ENCODE peak calls at places on chromosomes 13 and 19, in seven cellular contexts. One of them, this sample, is unnamed.

GRCh38 chr13:97030705-97031452 is 36.6 kb upstream of the OXGR1 start:
- DNase-seq in activated CD4-positive, alpha-beta T cell treated with anti-CD3 and anti-CD28 coated beads, Interleukin-2, amount 50 U/mL, for 1 hour: no peak
- DNase-seq in H7: peak
- DNase-seq in stimulated activated CD4-positive, alpha-beta T cell treated with anti-CD3 and anti-CD28 coated beads, Interleukin-12 subunit alpha, Interleukin-12 subunit beta, amount 100 ng/mL, for 48 hours: no peak
- DNase-seq in WTC11: no peak
- DNase-seq in dorsolateral prefrontal cortex: no peak
- DNase-seq in mesenchymal stem cell: peak
- DNase-seq in this sample: no peak

GRCh38 chr13:66414196-66414800 is 815.8 kb downstream of the PCDH9 start:
- DNase-seq in mesenchymal stem cell: peak
- DNase-seq in H7: no peak
- DNase-seq in activated CD4-positive, alpha-beta T cell treated with anti-CD3 and anti-CD28 coated beads, Interleukin-2, amount 50 U/mL, for 1 hour: no peak
- DNase-seq in WTC11: no peak
- DNase-seq in stimulated activated CD4-positive, alpha-beta T cell treated with anti-CD3 and anti-CD28 coated beads, Interleukin-12 subunit alpha, Interleukin-12 subunit beta, amount 100 ng/mL, for 48 hours: no peak
- DNase-seq in dorsolateral prefrontal cortex: no peak
- DNase-seq in this sample: no peak

GRCh38 chr13:20165417-20166257 is 4.8 kb upstream of the GJA3 start:
- DNase-seq in mesenchymal stem cell: no peak
- DNase-seq in activated CD4-positive, alpha-beta T cell treated with anti-CD3 and anti-CD28 coated beads, Interleukin-2, amount 50 U/mL, for 1 hour: no peak
- DNase-seq in WTC11: no peak
- DNase-seq in stimulated activated CD4-positive, alpha-beta T cell treated with anti-CD3 and anti-CD28 coated beads, Interleukin-12 subunit alpha, Interleukin-12 subunit beta, amount 100 ng/mL, for 48 hours: no peak
- DNase-seq in dorsolateral prefrontal cortex: no peak
- DNase-seq in H7: no peak
- DNase-seq in this sample: no peak

GRCh38 chr19:16645140-16645539 is 14.8 kb downstream of the SMIM7 start:
- DNase-seq in dorsolateral prefrontal cortex: peak
- DNase-seq in activated CD4-positive, alpha-beta T cell treated with anti-CD3 and anti-CD28 coated beads, Interleukin-2, amount 50 U/mL, for 1 hour: no peak
- DNase-seq in H7: no peak
- DNase-seq in mesenchymal stem cell: no peak
- DNase-seq in WTC11: no peak
- DNase-seq in stimulated activated CD4-positive, alpha-beta T cell treated with anti-CD3 and anti-CD28 coated beads, Interleukin-12 subunit alpha, Interleukin-12 subunit beta, amount 100 ng/mL, for 48 hours: no peak
- DNase-seq in this sample: peak

GRCh38 chr13:24215732-24216131 is 55.2 kb downstream of the SPATA13 start:
- DNase-seq in stimulated activated CD4-positive, alpha-beta T cell treated with anti-CD3 and anti-CD28 coated beads, Interleukin-12 subunit alpha, Interleukin-12 subunit beta, amount 100 ng/mL, for 48 hours: no peak
- DNase-seq in mesenchymal stem cell: peak
- DNase-seq in H7: no peak
- DNase-seq in activated CD4-positive, alpha-beta T cell treated with anti-CD3 and anti-CD28 coated beads, Interleukin-2, amount 50 U/mL, for 1 hour: no peak
- DNase-seq in WTC11: no peak
- DNase-seq in dorsolateral prefrontal cortex: no peak
- DNase-seq in this sample: no peak

GRCh38 chr13:100436099-100436498 is 152.5 kb downstream of the GGACT start:
- DNase-seq in mesenchymal stem cell: no peak
- DNase-seq in stimulated activated CD4-positive, alpha-beta T cell treated with anti-CD3 and anti-CD28 coated beads, Interleukin-12 subunit alpha, Interleukin-12 subunit beta, amount 100 ng/mL, for 48 hours: no peak
- DNase-seq in H7: no peak
- DNase-seq in dorsolateral prefrontal cortex: no peak
- DNase-seq in activated CD4-positive, alpha-beta T cell treated with anti-CD3 and anti-CD28 coated beads, Interleukin-2, amount 50 U/mL, for 1 hour: no peak
- DNase-seq in WTC11: no peak
- DNase-seq in this sample: no peak

GRCh38 chr19:34962281-34962944 is 1.6 kb downstream of the ZNF792 start:
- DNase-seq in H7: no peak
- DNase-seq in dorsolateral prefrontal cortex: no peak
- DNase-seq in activated CD4-positive, alpha-beta T cell treated with anti-CD3 and anti-CD28 coated beads, Interleukin-2, amount 50 U/mL, for 1 hour: no peak
- DNase-seq in mesenchymal stem cell: peak
- DNase-seq in stimulated activated CD4-positive, alpha-beta T cell treated with anti-CD3 and anti-CD28 coated beads, Interleukin-12 subunit alpha, Interleukin-12 subunit beta, amount 100 ng/mL, for 48 hours: no peak
- DNase-seq in WTC11: no peak
- DNase-seq in this sample: no peak

GRCh38 chr13:39976481-39976880 is 321.0 kb downstream of the COG6 start:
- DNase-seq in activated CD4-positive, alpha-beta T cell treated with anti-CD3 and anti-CD28 coated beads, Interleukin-2, amount 50 U/mL, for 1 hour: no peak
- DNase-seq in stimulated activated CD4-positive, alpha-beta T cell treated with anti-CD3 and anti-CD28 coated beads, Interleukin-12 subunit alpha, Interleukin-12 subunit beta, amount 100 ng/mL, for 48 hours: no peak
- DNase-seq in mesenchymal stem cell: no peak
- DNase-seq in dorsolateral prefrontal cortex: no peak
- DNase-seq in H7: peak
- DNase-seq in WTC11: no peak
- DNase-seq in this sample: no peak

GRCh38 chr19:7460562-7460966 is 28.3 kb downstream of the PEX11G start:
- DNase-seq in dorsolateral prefrontal cortex: no peak
- DNase-seq in stimulated activated CD4-positive, alpha-beta T cell treated with anti-CD3 and anti-CD28 coated beads, Interleukin-12 subunit alpha, Interleukin-12 subunit beta, amount 100 ng/mL, for 48 hours: no peak
- DNase-seq in activated CD4-positive, alpha-beta T cell treated with anti-CD3 and anti-CD28 coated beads, Interleukin-2, amount 50 U/mL, for 1 hour: no peak
- DNase-seq in H7: no peak
- DNase-seq in mesenchymal stem cell: peak
- DNase-seq in WTC11: no peak
- DNase-seq in this sample: no peak

GRCh38 chr13:27004866-27005265 is 166.7 kb downstream of the USP12 start:
- DNase-seq in H7: peak
- DNase-seq in stimulated activated CD4-positive, alpha-beta T cell treated with anti-CD3 and anti-CD28 coated beads, Interleukin-12 subunit alpha, Interleukin-12 subunit beta, amount 100 ng/mL, for 48 hours: no peak
- DNase-seq in activated CD4-positive, alpha-beta T cell treated with anti-CD3 and anti-CD28 coated beads, Interleukin-2, amount 50 U/mL, for 1 hour: no peak
- DNase-seq in mesenchymal stem cell: no peak
- DNase-seq in dorsolateral prefrontal cortex: no peak
- DNase-seq in WTC11: no peak
- DNase-seq in this sample: no peak

This sample was measured in C1 segment of cervical spinal cord.